ENCODE peak calls at places on chromosomes 16 and 17, in eight cellular contexts. Z is GM06990, P is NT2/D1, Q is left ventricle myocardium inferior, G is SK-N-SH, D is MM.1S, A is pancreas, W is SJCRH30. T is an unnamed sample.

GRCh38 chr16:84369105-84369504 is 767 bp downstream of the ATP2C2 start:
- DNase-seq in G (no peak), W (no peak), Q (no peak), Z (no peak), A (no peak), P (no peak), D (no peak), T (no peak)

GRCh38 chr16:54265558-54266213 is 20.9 kb downstream of the IRX3 start:
- DNase-seq in W (no peak), A (no peak), Q (no peak), D (no peak), P (no peak), G (no peak), Z (no peak), T (no peak)

GRCh38 chr16:2483160-2483559 is 8.2 kb downstream of the TBC1D24 start:
- DNase-seq in A (peak; percentile 60), Q (no peak), Z (no peak), W (no peak), G (peak; percentile 78), D (no peak), P (no peak), T (no peak)

GRCh38 chr17:19546289-19547065 is 12.8 kb downstream of the SLC47A1 start:
- DNase-seq in A (no peak), Q (peak; percentile 44), D (peak; percentile 37), W (no peak), P (no peak), Z (no peak), G (no peak), T (no peak)

GRCh38 chr17:69335018-69335417 is 8.1 kb upstream of the ABCA5 start:
- DNase-seq in P (no peak), D (peak; percentile 73), Z (peak; percentile 6), Q (no peak), A (no peak), W (no peak), G (peak; percentile 36), T (no peak)

GRCh38 chr16:29790949-29791844 is 646 bp downstream of the KIF22 start:
- DNase-seq in Z (no peak), Q (no peak), D (no peak), G (peak; percentile 39), P (no peak), W (no peak), A (no peak), T (no peak)

GRCh38 chr17:17320188-17320910 is 17.2 kb downstream of the NT5M start:
- DNase-seq in Q (no peak), Z (no peak), A (no peak), W (no peak), G (no peak), D (no peak), P (no peak), T (no peak)

GRCh38 chr17:41308918-41309359 is at the start of gene KRTAP16-1:
- DNase-seq in Q (no peak), P (no peak), W (no peak), D (no peak), Z (no peak), A (no peak), G (no peak), T (no peak)

GRCh38 chr16:85969159-85969558 is 70.2 kb downstream of the IRF8 start:
- DNase-seq in A (no peak), D (no peak), W (no peak), G (no peak), P (no peak), Q (no peak), Z (no peak), T (no peak)

GRCh38 chr16:50667497-50668367 is 13.4 kb downstream of the SNX20 start:
- DNase-seq in G (no peak), Q (no peak), W (no peak), P (no peak), D (no peak), Z (no peak), A (no peak), T (no peak)

GRCh38 chr17:80297996-80298560 is 37.4 kb downstream of the RNF213 start:
- DNase-seq in Q (peak; percentile 7), A (no peak), Z (no peak), P (no peak), D (no peak), W (no peak), G (no peak), T (peak; percentile 82)

GRCh38 chr17:72142614-72143013 is 21.8 kb downstream of the SOX9 start:
- DNase-seq in D (no peak), A (no peak), P (no peak), Q (no peak), Z (no peak), W (peak; percentile 30), G (no peak), T (no peak)

GRCh38 chr17:31558748-31559646 is 167.5 kb downstream of the RAB11FIP4 start:
- DNase-seq in Q (peak; percentile 78), D (peak; percentile 71), Z (peak; percentile 68), A (peak; percentile 83), W (peak; percentile 80), P (no peak), G (peak; percentile 95), T (peak; percentile 68)

GRCh38 chr17:40490289-40490853 is 11.1 kb downstream of the TNS4 start:
- DNase-seq in Q (peak; percentile 42), G (peak; percentile 89), P (no peak), W (peak; percentile 26), Z (no peak), A (no peak), D (no peak), T (peak; percentile 83)

GRCh38 chr16:2768403-2769089 is 8.5 kb downstream of the ELOB start:
- DNase-seq in Z (no peak), P (no peak), Q (no peak), W (no peak), D (no peak), A (no peak), G (no peak), T (no peak)

GRCh38 chr17:77864234-77865108 is 94.0 kb upstream of the TNRC6C start:
- DNase-seq in W (no peak), P (no peak), D (peak; percentile 84), Z (no peak), G (peak; percentile 62), Q (no peak), A (no peak), T (no peak)

GRCh38 chr17:80470603-80471002 is 5.8 kb downstream of the NPTX1 start:
- DNase-seq in P (no peak), Z (no peak), D (no peak), Q (no peak), W (no peak), G (no peak), A (no peak), T (no peak)

GRCh38 chr17:40307001-40307690 is 1.8 kb upstream of the RARA start:
- DNase-seq in A (no peak), D (no peak), P (no peak), W (peak; percentile 91), Q (no peak), Z (no peak), G (peak; percentile 70), T (no peak)

GRCh38 chr16:88315543-88316105 is 67.1 kb upstream of the ZNF469 start:
- DNase-seq in A (no peak), W (peak; percentile 20), G (no peak), Z (no peak), D (no peak), Q (peak; percentile 42), P (peak; percentile 15), T (no peak)

GRCh38 chr17:16491131-16491702 is 776 bp downstream of the LRRC75A start:
- DNase-seq in Q (no peak), Z (no peak), G (peak; percentile 54), A (peak; percentile 50), P (no peak), W (no peak), D (no peak), T (no peak)

GRCh38 chr17:17845046-17845775 is 8.4 kb upstream of the SREBF1 start:
- DNase-seq in G (peak; percentile 42), P (no peak), D (no peak), Z (no peak), W (no peak), A (no peak), Q (no peak), T (no peak)

GRCh38 chr16:89360760-89361435 is 129.5 kb downstream of the ANKRD11 start:
- DNase-seq in A (no peak), G (no peak), W (no peak), P (no peak), D (no peak), Q (no peak), Z (peak; percentile 79), T (no peak)
- H3K4me3 ChIP-seq in A (no peak overlapping the region), G (no peak overlapping the region), W (no peak overlapping the region), P (no peak overlapping the region), D (no peak overlapping the region), Q (no peak overlapping the region), Z (peak overlapping the region; percentile 2), T (no peak overlapping the region)

GRCh38 chr16:1154887-1155331 is 2.0 kb downstream of the CACNA1H start:
- DNase-seq in Z (no peak), Q (no peak), G (no peak), W (no peak), A (no peak), P (no peak), D (no peak), T (no peak)
- H3K27me3 ChIP-seq in Z (no peaks in the 10 kb centered on the region), Q (peaks cover 94% of the 10 kb centered on the region), G (peaks cover 83% of the 10 kb centered on the region), W (peaks cover 51% of the 10 kb centered on the region), A (peaks cover 8% of the 10 kb centered on the region), P (peaks cover 4% of the 10 kb centered on the region), D (peaks cover 80% of the 10 kb centered on the region), T (no peaks in the 10 kb centered on the region)

GRCh38 chr17:8162232-8162996 is at the start of gene VAMP2:
- DNase-seq in G (peak; percentile 54), P (no peak), W (peak; percentile 52), Q (peak; percentile 83), D (peak; percentile 69), A (peak; percentile 87), Z (peak; percentile 79), T (peak; percentile 69)

GRCh38 chr17:8160224-8160577 is 2.5 kb downstream of the VAMP2 start:
- DNase-seq in A (no peak), Q (no peak), P (no peak), D (no peak), G (no peak), Z (no peak), W (no peak), T (no peak)

GRCh38 chr17:8161289-8162231 is 1.2 kb downstream of the VAMP2 start:
- DNase-seq in G (no peak), Z (no peak), P (no peak), A (peak; percentile 54), Q (peak; percentile 16), W (no peak), D (no peak), T (no peak)

GRCh38 chr17:8159459-8160223 is 3.1 kb downstream of the VAMP2 start:
- DNase-seq in Q (peak; percentile 1), D (no peak), A (peak; percentile 36), Z (no peak), W (no peak), P (no peak), G (no peak), T (no peak)

GRCh38 chr17:8160741-8161221 is 2.0 kb downstream of the VAMP2 start:
- DNase-seq in D (no peak), P (no peak), G (no peak), A (peak; percentile 46), Q (no peak), W (no peak), Z (no peak), T (no peak)
- H3K4me3 ChIP-seq in D (no peak overlapping the region), P (no peak overlapping the region), G (no peak overlapping the region), A (no peak overlapping the region), Q (peak overlapping the region; percentile 95), W (no peak overlapping the region), Z (no peak overlapping the region), T (no peak overlapping the region)

DNA sequence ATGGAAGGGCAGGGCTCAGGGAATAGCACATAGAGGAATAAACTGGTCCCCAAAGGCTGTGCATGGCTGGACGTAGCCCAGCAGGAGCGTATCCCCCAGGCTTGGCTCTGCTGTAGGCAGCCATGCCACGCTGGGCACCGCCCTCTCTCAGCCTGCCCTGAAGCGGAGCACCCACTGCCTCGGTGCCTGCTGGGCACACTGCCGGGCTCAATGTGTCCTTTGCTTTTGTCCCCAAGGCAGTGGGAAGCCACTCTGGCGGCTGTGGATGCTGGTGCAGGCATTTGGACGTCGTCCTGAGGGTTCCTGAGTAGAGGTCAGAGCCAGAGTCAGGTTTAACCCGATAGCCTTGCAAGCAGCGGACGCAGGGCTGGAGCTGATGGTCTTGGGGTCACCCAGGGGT is 141.0 kb downstream of the ENGASE start:
- DNase-seq in P (no peak), D (no peak), W (no peak), G (no peak), A (no peak), Z (no peak), Q (no peak), T (no peak)
- H3K27me3 ChIP-seq in P (peaks cover 4% of the 10 kb centered on the region), D (peaks cover 98% of the 10 kb centered on the region), W (peaks cover 83% of the 10 kb centered on the region), G (peaks cover 20% of the 10 kb centered on the region), A (peaks cover 10% of the 10 kb centered on the region), Z (peaks cover 5% of the 10 kb centered on the region), Q (peaks cover 100% of the 10 kb centered on the region), T (peaks cover 24% of the 10 kb centered on the region)